ENCODE peak calls at places on chromosomes 5 and 9, in seven cellular contexts. C is HEK293T; E is stimulated activated CD8-positive, alpha-beta memory T cell treated with anti-CD3 and anti-CD28 coated beads, Interleukin-15, amount 100 ng/mL, for 24 hours; H is T1000; G is mucosa of gallbladder; X is ELF-1; D is neural crest cell. A is an unnamed sample.

GRCh38 chr9:134288731-134289130 is 37.5 kb upstream of the RXRA start:
- DNase-seq in C (no peak), D (no peak), E (no peak), G (no peak), X (no peak), H (no peak), A (no peak)

GRCh38 chr9:16121593-16121992 is 568.8 kb downstream of the CCDC171 start:
- DNase-seq in C (no peak), E (no peak), D (no peak), G (no peak), X (no peak), H (no peak), A (no peak)

GRCh38 chr9:99266136-99267023 is 44.3 kb downstream of the SEC61B start:
- DNase-seq in D (peak), H (peak), C (peak), E (peak), X (peak), G (peak), A (peak)

GRCh38 chr5:88860501-88860900 is 22.5 kb downstream of the MEF2C start:
- DNase-seq in H (no peak), G (no peak), E (no peak), C (no peak), X (no peak), D (no peak), A (no peak)

GRCh38 chr5:115948013-115948605 is 14.2 kb upstream of the LVRN start:
- DNase-seq in H (no peak), C (no peak), G (no peak), X (no peak), D (no peak), E (no peak), A (no peak)

GRCh38 chr9:17776735-17777134 is 197.9 kb downstream of the SH3GL2 start:
- DNase-seq in H (no peak), D (no peak), X (no peak), E (no peak), C (no peak), G (no peak), A (no peak)

GRCh38 chr5:5011151-5011550 is 129.0 kb upstream of the ADAMTS16 start:
- DNase-seq in D (no peak), E (no peak), G (no peak), C (no peak), X (no peak), H (no peak), A (no peak)

GRCh38 chr9:89024727-89025126 is 33.5 kb downstream of the S1PR3 start:
- DNase-seq in H (no peak), C (no peak), G (no peak), X (no peak), D (no peak), E (no peak), A (no peak)

GRCh38 chr9:107137495-107138202 is 145.4 kb upstream of the RAD23B start:
- DNase-seq in E (no peak), X (peak), H (no peak), D (no peak), G (no peak), C (peak), A (no peak)

GRCh38 chr5:154740957-154741356 is 14.2 kb upstream of the LARP1 start:
- DNase-seq in X (no peak), D (no peak), C (no peak), E (no peak), H (no peak), G (no peak), A (no peak)

GRCh38 chr5:116265506-116265905 is 180.7 kb downstream of the COMMD10 start:
- DNase-seq in C (no peak), D (no peak), E (no peak), H (no peak), G (no peak), X (no peak), A (no peak)

GRCh38 chr5:158837908-158838307 is 261.8 kb downstream of the EBF1 start:
- DNase-seq in E (no peak), X (no peak), D (no peak), C (no peak), G (no peak), H (no peak), A (no peak)

GRCh38 chr5:67238191-67238590 is 41.6 kb upstream of the CD180 start:
- DNase-seq in D (no peak), E (no peak), G (no peak), H (peak), C (no peak), X (no peak), A (no peak)

GRCh38 chr5:82164957-82165698 is 113.0 kb downstream of the RPS23 start:
- DNase-seq in H (no peak), G (no peak), C (peak), E (no peak), D (no peak), X (peak), A (no peak)

GRCh38 chr9:91843623-91844111 is 106.4 kb downstream of the ROR2 start:
- DNase-seq in D (no peak), C (no peak), E (no peak), H (no peak), G (peak), X (no peak), A (no peak)

GRCh38 chr5:136998864-136999263 is 500.3 kb downstream of the SPOCK1 start:
- DNase-seq in D (no peak), G (no peak), E (no peak), C (no peak), X (no peak), H (no peak), A (no peak)

GRCh38 chr9:79939819-79940218 is 368.1 kb downstream of the TLE4 start:
- DNase-seq in X (no peak), D (no peak), C (no peak), E (no peak), H (no peak), G (peak), A (no peak)

GRCh38 chr9:134712922-134713321 is 71.3 kb downstream of the COL5A1 start:
- DNase-seq in D (no peak), C (no peak), E (no peak), H (no peak), G (no peak), X (no peak), A (no peak)

GRCh38 chr9:100549048-100549447 is 28.8 kb upstream of the CAVIN4 start:
- DNase-seq in G (no peak), H (no peak), X (no peak), E (no peak), D (no peak), C (no peak), A (no peak)

GRCh38 chr5:95712347-95712958 is 18.7 kb upstream of the RHOBTB3 start:
- DNase-seq in G (no peak), D (no peak), H (peak), C (no peak), X (peak), E (no peak), A (peak)

GRCh38 chr5:180645609-180646204 is 3.7 kb downstream of the FLT4 start:
- DNase-seq in X (no peak), G (no peak), C (no peak), E (no peak), D (no peak), H (no peak), A (no peak)

GRCh38 chr5:102865510-102866314 is 110.6 kb downstream of the PAM start:
- DNase-seq in C (peak), G (peak), D (peak), X (peak), H (peak), E (peak), A (peak)

GRCh38 chr9:21465859-21466518 is 16.1 kb downstream of the IFNE start:
- DNase-seq in X (peak), E (no peak), H (no peak), D (peak), G (no peak), C (peak), A (no peak)

GRCh38 chr5:130335116-130335515 is 430.9 kb downstream of the CHSY3 start:
- DNase-seq in G (no peak), H (no peak), E (no peak), C (no peak), D (no peak), X (no peak), A (no peak)